ENCODE peak calls at places on chromosomes 13 and 19, in ten cellular contexts. A, H, B, L, Q, T, O, P, Z and G are unnamed samples.

GRCh38 chr19:42048992-42049391 is 21.0 kb downstream of the GRIK5 start:
- DNase-seq in O (peak; percentile 64), T (no peak), A (no peak), Z (no peak), P (no peak), L (no peak), B (no peak), H (no peak), Q (no peak), G (no peak)

GRCh38 chr19:317710-318508 is 26.7 kb downstream of the MIER2 start:
- DNase-seq in Q (no peak), B (no peak), L (no peak), H (no peak), A (no peak), T (no peak), P (no peak), Z (no peak), O (no peak), G (no peak)

GRCh38 chr13:34657716-34658115 is 284.4 kb upstream of the NBEA start:
- DNase-seq in L (no peak), O (no peak), A (no peak), H (no peak), B (no peak), P (no peak), Q (no peak), Z (peak; percentile 24), T (no peak), G (no peak)

GRCh38 chr19:1252818-1253513 is 4.6 kb downstream of the MIDN start:
- DNase-seq in L (peak; percentile 91), Z (peak; percentile 97), T (peak; percentile 86), P (peak; percentile 97), O (peak; percentile 91), Q (peak; percentile 96), A (peak; percentile 98), B (peak; percentile 66), H (peak; percentile 69), G (peak; percentile 95)

GRCh38 chr19:55368701-55369563 is 1.3 kb downstream of the IL11 start:
- DNase-seq in A (no peak), L (no peak), P (no peak), T (no peak), H (no peak), Z (peak; percentile 49), O (no peak), Q (no peak), B (no peak), G (no peak)

GRCh38 chr13:113887700-113888201 is 23.9 kb upstream of the GAS6 start:
- DNase-seq in Z (no peak), H (no peak), L (no peak), Q (no peak), P (no peak), A (no peak), O (no peak), B (no peak), T (no peak), G (no peak)

GRCh38 chr19:19860756-19861390 is 4.8 kb upstream of the ZNF253 start:
- DNase-seq in H (peak; percentile 31), O (no peak), Z (no peak), A (no peak), T (no peak), L (no peak), Q (no peak), B (peak; percentile 78), P (no peak), G (no peak)

GRCh38 chr19:4064551-4065260 is 2.0 kb downstream of the ZBTB7A start:
- DNase-seq in L (peak; percentile 83), P (peak; percentile 85), Q (peak; percentile 73), O (peak; percentile 61), Z (no peak), A (peak; percentile 62), T (peak; percentile 60), B (peak; percentile 42), H (peak; percentile 43), G (peak; percentile 78)

GRCh38 chr13:113958373-113958772 is 15.5 kb downstream of the C13orf46 start:
- DNase-seq in H (no peak), B (no peak), A (no peak), L (no peak), Q (no peak), Z (no peak), O (no peak), P (no peak), T (no peak), G (peak; percentile 40)

GRCh38 chr19:13849991-13850909 is 26.7 kb upstream of the NANOS3 start:
- DNase-seq in O (peak; percentile 82), H (peak; percentile 63), P (peak; percentile 93), A (peak; percentile 86), L (peak; percentile 96), T (peak; percentile 88), B (peak; percentile 37), Q (peak; percentile 79), Z (peak; percentile 71), G (peak; percentile 91)

GRCh38 chr13:42064259-42064658 is 15.8 kb downstream of the DGKH start:
- DNase-seq in A (peak; percentile 17), B (no peak), H (no peak), T (no peak), Z (peak; percentile 94), Q (no peak), O (no peak), P (no peak), L (no peak), G (no peak)

GRCh38 chr13:37443538-37443937 is 155.0 kb downstream of the POSTN start:
- DNase-seq in O (no peak), Z (peak; percentile 90), H (no peak), P (no peak), Q (no peak), T (no peak), A (no peak), B (no peak), L (no peak), G (no peak)

GRCh38 chr19:9857920-9858746 is 23.0 kb downstream of the PIN1 start:
- DNase-seq in L (no peak), O (no peak), Q (no peak), Z (no peak), T (no peak), B (peak; percentile 57), P (no peak), H (peak; percentile 17), A (no peak), G (no peak)

GRCh38 chr19:38673030-38673429 is 25.6 kb downstream of the ACTN4 start:
- DNase-seq in T (no peak), H (no peak), Z (no peak), Q (no peak), L (no peak), B (no peak), O (no peak), A (no peak), P (no peak), G (no peak)
- H3K4me1 ChIP-seq in T (peaks cover 94% of the 10 kb centered on the region), H (peaks cover 33% of the 10 kb centered on the region), Z (peaks cover 61% of the 10 kb centered on the region), Q (no peaks in the 10 kb centered on the region), L (peaks cover 36% of the 10 kb centered on the region), B (peaks cover 18% of the 10 kb centered on the region), O (peaks cover 40% of the 10 kb centered on the region), A (peaks cover 15% of the 10 kb centered on the region), P (peaks cover 85% of the 10 kb centered on the region), G (peaks cover 85% of the 10 kb centered on the region)

GRCh38 chr19:51709575-51709974 is 14.2 kb downstream of the HAS1 start:
- DNase-seq in A (no peak), B (no peak), O (no peak), P (no peak), Z (no peak), T (no peak), L (no peak), H (no peak), Q (no peak), G (no peak)

GRCh38 chr19:51711702-51712101 is 12.1 kb downstream of the HAS1 start:
- DNase-seq in A (no peak), P (no peak), L (no peak), T (no peak), B (no peak), Z (no peak), H (no peak), O (no peak), Q (no peak), G (no peak)

GRCh38 chr19:51708811-51709210 is 15.0 kb downstream of the HAS1 start:
- DNase-seq in Q (no peak), P (no peak), B (no peak), H (no peak), A (no peak), Z (no peak), T (no peak), O (no peak), L (no peak), G (no peak)

GRCh38 chr19:51712461-51713081 is 11.2 kb downstream of the HAS1 start:
- DNase-seq in L (no peak), O (no peak), H (no peak), T (no peak), A (peak; percentile 68), B (no peak), P (no peak), Q (no peak), Z (peak; percentile 35), G (no peak)

GRCh38 chr19:51710163-51710562 is 13.6 kb downstream of the HAS1 start:
- DNase-seq in H (no peak), Z (peak; percentile 36), O (no peak), Q (no peak), T (no peak), P (no peak), B (no peak), A (no peak), L (no peak), G (no peak)
- H3K9me3 ChIP-seq in H (no peaks in the 10 kb centered on the region), Z (peaks cover 2% of the 10 kb centered on the region), O (no peaks in the 10 kb centered on the region), Q (no peaks in the 10 kb centered on the region), T (no peaks in the 10 kb centered on the region), P (no peaks in the 10 kb centered on the region), B (no peaks in the 10 kb centered on the region), A (no peaks in the 10 kb centered on the region), L (no peaks in the 10 kb centered on the region), G (no peaks in the 10 kb centered on the region)

GRCh38 chr13:21671793-21672680 is 1.2 kb downstream of the FGF9 start:
- DNase-seq in H (no peak), Q (no peak), Z (no peak), T (no peak), B (no peak), O (no peak), P (no peak), A (no peak), L (no peak), G (no peak)

GRCh38 chr13:21675095-21676007 is 4.5 kb downstream of the FGF9 start:
- DNase-seq in T (peak; percentile 56), H (no peak), B (peak; percentile 32), L (no peak), P (peak; percentile 80), A (peak; percentile 53), O (peak; percentile 61), Q (no peak), Z (no peak), G (peak; percentile 50)

GRCh38 chr13:21674271-21675009 is 3.6 kb downstream of the FGF9 start:
- DNase-seq in A (no peak), Q (no peak), H (no peak), L (no peak), B (peak; percentile 21), P (peak; percentile 69), Z (no peak), T (peak; percentile 20), O (peak; percentile 36), G (no peak)

GRCh38 chr13:21672811-21673591 is 2.1 kb downstream of the FGF9 start:
- DNase-seq in P (no peak), B (no peak), Q (no peak), A (no peak), H (no peak), Z (no peak), O (peak; percentile 31), L (no peak), T (no peak), G (no peak)

GRCh38 chr13:21673592-21674270 is 2.9 kb downstream of the FGF9 start:
- DNase-seq in L (no peak), T (peak; percentile 57), B (peak; percentile 66), P (peak; percentile 82), O (peak; percentile 56), Q (no peak), Z (peak; percentile 36), H (no peak), A (peak; percentile 62), G (peak; percentile 62)
- H3K27me3 ChIP-seq in L (no peaks in the 10 kb centered on the region), T (no peaks in the 10 kb centered on the region), B (peaks cover 10% of the 10 kb centered on the region), P (peaks cover 34% of the 10 kb centered on the region), O (peaks cover 10% of the 10 kb centered on the region), Q (no peaks in the 10 kb centered on the region), Z (peaks cover 47% of the 10 kb centered on the region), H (no peaks in the 10 kb centered on the region), A (peaks cover 74% of the 10 kb centered on the region), G (peaks cover 61% of the 10 kb centered on the region)

GRCh38 chr19:12722566-12723382 is 958 bp downstream of the TNPO2 start:
- DNase-seq in T (peak; percentile 96), P (peak; percentile 96), B (peak; percentile 91), A (peak; percentile 100), Q (peak; percentile 99), Z (peak; percentile 99), H (peak; percentile 86), O (peak; percentile 98), L (peak; percentile 96), G (peak; percentile 99)
- H3K4me1 ChIP-seq in T (peaks cover 37% of the 10 kb centered on the region), P (peaks cover 33% of the 10 kb centered on the region), B (peaks cover 16% of the 10 kb centered on the region), A (peaks cover 5% of the 10 kb centered on the region), Q (peaks cover 4% of the 10 kb centered on the region), Z (peaks cover 4% of the 10 kb centered on the region), H (peaks cover 28% of the 10 kb centered on the region), O (no peaks in the 10 kb centered on the region), L (peaks cover 8% of the 10 kb centered on the region), G (peaks cover 32% of the 10 kb centered on the region)